ENCODE peak calls at places on chromosomes 13 and 19, in nine cellular contexts. One of them, this sample, is unnamed.
A peak's percentile ranks its signal among the peaks of the same experiment; 100 is the strongest.

GRCh38 chr13:112859817-112860190 is 109.2 kb upstream of the MCF2L start:
- DNase-seq in breast epithelium: no peak
- DNase-seq in endothelial cell of umbilical vein: peak; percentile 87
- DNase-seq in left ventricle myocardium inferior: no peak
- DNase-seq in GM13976: peak; percentile 59
- DNase-seq in left lung: no peak
- DNase-seq in cardiac muscle cell: no peak
- DNase-seq in fibroblast of lung: peak; percentile 69
- DNase-seq in fibroblast of mammary gland: peak; percentile 70
- DNase-seq in this sample: no peak

GRCh38 chr19:4467835-4468234 is 4.3 kb upstream of the HDGFL2 start:
- DNase-seq in breast epithelium: no peak
- DNase-seq in endothelial cell of umbilical vein: no peak
- DNase-seq in left ventricle myocardium inferior: no peak
- DNase-seq in GM13976: no peak
- DNase-seq in left lung: no peak
- DNase-seq in cardiac muscle cell: no peak
- DNase-seq in fibroblast of lung: no peak
- DNase-seq in fibroblast of mammary gland: no peak
- DNase-seq in this sample: no peak

GRCh38 chr19:2648528-2648937 is 54.0 kb downstream of the GNG7 start:
- DNase-seq in breast epithelium: peak; percentile 75
- DNase-seq in endothelial cell of umbilical vein: peak; percentile 72
- DNase-seq in left ventricle myocardium inferior: peak; percentile 69
- DNase-seq in GM13976: peak; percentile 86
- DNase-seq in left lung: peak; percentile 89
- DNase-seq in cardiac muscle cell: peak; percentile 76
- DNase-seq in fibroblast of lung: peak; percentile 82
- DNase-seq in fibroblast of mammary gland: peak; percentile 76
- DNase-seq in this sample: peak; percentile 66

GRCh38 chr19:58228584-58229254 is at the start of gene ZNF544:
- DNase-seq in breast epithelium: peak; percentile 41
- DNase-seq in endothelial cell of umbilical vein: peak; percentile 84
- DNase-seq in left ventricle myocardium inferior: peak; percentile 81
- DNase-seq in GM13976: peak; percentile 93
- DNase-seq in left lung: peak; percentile 94
- DNase-seq in cardiac muscle cell: peak; percentile 87
- DNase-seq in fibroblast of lung: peak; percentile 73
- DNase-seq in fibroblast of mammary gland: peak; percentile 67
- DNase-seq in this sample: peak; percentile 75

GRCh38 chr19:46386151-46386550 is 27.2 kb downstream of the CCDC8 start:
- DNase-seq in breast epithelium: no peak
- DNase-seq in endothelial cell of umbilical vein: no peak
- DNase-seq in left ventricle myocardium inferior: no peak
- DNase-seq in GM13976: no peak
- DNase-seq in left lung: peak; percentile 67
- DNase-seq in cardiac muscle cell: no peak
- DNase-seq in fibroblast of lung: no peak
- DNase-seq in fibroblast of mammary gland: no peak
- DNase-seq in this sample: no peak

GRCh38 chr19:32041681-32042292 is 303.6 kb upstream of the ZNF507 start:
- DNase-seq in breast epithelium: no peak
- DNase-seq in endothelial cell of umbilical vein: no peak
- DNase-seq in left ventricle myocardium inferior: peak; percentile 27
- DNase-seq in GM13976: no peak
- DNase-seq in left lung: no peak
- DNase-seq in cardiac muscle cell: peak; percentile 69
- DNase-seq in fibroblast of lung: peak; percentile 69
- DNase-seq in fibroblast of mammary gland: peak; percentile 31
- DNase-seq in this sample: no peak

GRCh38 chr19:13842294-13843103 is 34.4 kb upstream of the NANOS3 start:
- DNase-seq in breast epithelium: peak; percentile 90
- DNase-seq in endothelial cell of umbilical vein: peak; percentile 70
- DNase-seq in left ventricle myocardium inferior: peak; percentile 91
- DNase-seq in GM13976: peak; percentile 88
- DNase-seq in left lung: peak; percentile 94
- DNase-seq in cardiac muscle cell: peak; percentile 72
- DNase-seq in fibroblast of lung: peak; percentile 72
- DNase-seq in fibroblast of mammary gland: peak; percentile 57
- DNase-seq in this sample: peak; percentile 75

GRCh38 chr19:36140289-36141038 is 598 bp downstream of the CAPNS1 start:
- DNase-seq in breast epithelium: peak; percentile 44
- DNase-seq in endothelial cell of umbilical vein: peak; percentile 50
- DNase-seq in left ventricle myocardium inferior: peak; percentile 28
- DNase-seq in GM13976: peak; percentile 82
- DNase-seq in left lung: peak; percentile 69
- DNase-seq in cardiac muscle cell: peak; percentile 71
- DNase-seq in fibroblast of lung: peak; percentile 47
- DNase-seq in fibroblast of mammary gland: peak; percentile 32
- DNase-seq in this sample: no peak

GRCh38 chr19:8252922-8253589 is 43.9 kb downstream of the CERS4 start:
- DNase-seq in breast epithelium: peak; percentile 71
- DNase-seq in endothelial cell of umbilical vein: peak; percentile 69
- DNase-seq in left ventricle myocardium inferior: peak; percentile 85
- DNase-seq in GM13976: peak; percentile 92
- DNase-seq in left lung: peak; percentile 96
- DNase-seq in cardiac muscle cell: peak; percentile 88
- DNase-seq in fibroblast of lung: peak; percentile 75
- DNase-seq in fibroblast of mammary gland: peak; percentile 73
- DNase-seq in this sample: peak; percentile 56

GRCh38 chr13:75764251-75764650 is 128.1 kb downstream of the LMO7 start:
- DNase-seq in breast epithelium: no peak
- DNase-seq in endothelial cell of umbilical vein: no peak
- DNase-seq in left ventricle myocardium inferior: no peak
- DNase-seq in GM13976: no peak
- DNase-seq in left lung: no peak
- DNase-seq in cardiac muscle cell: no peak
- DNase-seq in fibroblast of lung: no peak
- DNase-seq in fibroblast of mammary gland: no peak
- DNase-seq in this sample: no peak

GRCh38 chr19:2695288-2695866 is 7.1 kb downstream of the GNG7 start:
- DNase-seq in breast epithelium: peak; percentile 80
- DNase-seq in endothelial cell of umbilical vein: peak; percentile 27
- DNase-seq in left ventricle myocardium inferior: peak; percentile 60
- DNase-seq in GM13976: no peak
- DNase-seq in left lung: no peak
- DNase-seq in cardiac muscle cell: peak; percentile 26
- DNase-seq in fibroblast of lung: no peak
- DNase-seq in fibroblast of mammary gland: no peak
- DNase-seq in this sample: no peak

GRCh38 chr19:10881403-10882107 is 10.2 kb downstream of the CARM1 start:
- DNase-seq in breast epithelium: no peak
- DNase-seq in endothelial cell of umbilical vein: no peak
- DNase-seq in left ventricle myocardium inferior: no peak
- DNase-seq in GM13976: no peak
- DNase-seq in left lung: no peak
- DNase-seq in cardiac muscle cell: peak; percentile 64
- DNase-seq in fibroblast of lung: no peak
- DNase-seq in fibroblast of mammary gland: no peak
- DNase-seq in this sample: no peak

GRCh38 chr13:68009546-68009945 is 779.4 kb upstream of the PCDH9 start:
- DNase-seq in breast epithelium: no peak
- DNase-seq in endothelial cell of umbilical vein: no peak
- DNase-seq in left ventricle myocardium inferior: no peak
- DNase-seq in GM13976: no peak
- DNase-seq in left lung: no peak
- DNase-seq in cardiac muscle cell: no peak
- DNase-seq in fibroblast of lung: no peak
- DNase-seq in fibroblast of mammary gland: no peak
- DNase-seq in this sample: no peak

GRCh38 chr19:49442793-49443365 is 1.6 kb upstream of the SLC17A7 start:
- DNase-seq in breast epithelium: peak; percentile 96
- DNase-seq in endothelial cell of umbilical vein: peak; percentile 83
- DNase-seq in left ventricle myocardium inferior: peak; percentile 96
- DNase-seq in GM13976: peak; percentile 84
- DNase-seq in left lung: peak; percentile 97
- DNase-seq in cardiac muscle cell: peak; percentile 97
- DNase-seq in fibroblast of lung: peak; percentile 68
- DNase-seq in fibroblast of mammary gland: peak; percentile 86
- DNase-seq in this sample: peak; percentile 80

GRCh38 chr19:49443366-49444099 is 2.2 kb upstream of the SLC17A7 start:
- DNase-seq in breast epithelium: peak; percentile 94
- DNase-seq in endothelial cell of umbilical vein: peak; percentile 92
- DNase-seq in left ventricle myocardium inferior: peak; percentile 95
- DNase-seq in GM13976: peak; percentile 92
- DNase-seq in left lung: peak; percentile 98
- DNase-seq in cardiac muscle cell: peak; percentile 97
- DNase-seq in fibroblast of lung: peak; percentile 94
- DNase-seq in fibroblast of mammary gland: peak; percentile 94
- DNase-seq in this sample: peak; percentile 87

GRCh38 chr19:49448432-49448786 is 3.2 kb downstream of the PIH1D1 start:
- DNase-seq in breast epithelium: no peak
- DNase-seq in endothelial cell of umbilical vein: no peak
- DNase-seq in left ventricle myocardium inferior: no peak
- DNase-seq in GM13976: no peak
- DNase-seq in left lung: no peak
- DNase-seq in cardiac muscle cell: no peak
- DNase-seq in fibroblast of lung: no peak
- DNase-seq in fibroblast of mammary gland: no peak
- DNase-seq in this sample: no peak

GRCh38 chr19:49447485-49448431 is 3.9 kb downstream of the PIH1D1 start:
- DNase-seq in breast epithelium: no peak
- DNase-seq in endothelial cell of umbilical vein: peak; percentile 17
- DNase-seq in left ventricle myocardium inferior: peak; percentile 45
- DNase-seq in GM13976: no peak
- DNase-seq in left lung: no peak
- DNase-seq in cardiac muscle cell: no peak
- DNase-seq in fibroblast of lung: no peak
- DNase-seq in fibroblast of mammary gland: peak; percentile 69
- DNase-seq in this sample: no peak

GRCh38 chr19:49445997-49446396 is 4.7 kb upstream of the SLC17A7 start:
- DNase-seq in breast epithelium: no peak
- DNase-seq in endothelial cell of umbilical vein: no peak
- DNase-seq in left ventricle myocardium inferior: no peak
- DNase-seq in GM13976: no peak
- DNase-seq in left lung: no peak
- DNase-seq in cardiac muscle cell: no peak
- DNase-seq in fibroblast of lung: no peak
- DNase-seq in fibroblast of mammary gland: no peak
- DNase-seq in this sample: no peak
- TF ChIP-seq CTCF in breast epithelium: no peak
- TF ChIP-seq CTCF in endothelial cell of umbilical vein: no peak
- TF ChIP-seq CTCF in left ventricle myocardium inferior: no peak
- TF ChIP-seq CTCF in GM13976: no peak
- TF ChIP-seq CTCF in left lung: no peak
- TF ChIP-seq CTCF in cardiac muscle cell: no peak
- TF ChIP-seq CTCF in fibroblast of lung: no peak
- TF ChIP-seq CTCF in fibroblast of mammary gland: no peak
- TF ChIP-seq CTCF in this sample: no peak

GRCh38 chr19:49691243-49692101 is 556 bp downstream of the CPT1C start:
- DNase-seq in breast epithelium: no peak
- DNase-seq in endothelial cell of umbilical vein: peak; percentile 76
- DNase-seq in left ventricle myocardium inferior: peak; percentile 68
- DNase-seq in GM13976: no peak
- DNase-seq in left lung: no peak
- DNase-seq in cardiac muscle cell: peak; percentile 85
- DNase-seq in fibroblast of lung: peak; percentile 73
- DNase-seq in fibroblast of mammary gland: peak; percentile 70
- DNase-seq in this sample: peak; percentile 49

GRCh38 chr19:49689133-49690072 is at the start of gene ADM5:
- DNase-seq in breast epithelium: peak; percentile 50
- DNase-seq in endothelial cell of umbilical vein: peak; percentile 54
- DNase-seq in left ventricle myocardium inferior: peak; percentile 50
- DNase-seq in GM13976: peak; percentile 73
- DNase-seq in left lung: no peak
- DNase-seq in cardiac muscle cell: peak; percentile 34
- DNase-seq in fibroblast of lung: no peak
- DNase-seq in fibroblast of mammary gland: no peak
- DNase-seq in this sample: no peak

GRCh38 chr19:49688531-49689132 is 762 bp upstream of the ADM5 start:
- DNase-seq in breast epithelium: no peak
- DNase-seq in endothelial cell of umbilical vein: peak; percentile 70
- DNase-seq in left ventricle myocardium inferior: no peak
- DNase-seq in GM13976: no peak
- DNase-seq in left lung: no peak
- DNase-seq in cardiac muscle cell: no peak
- DNase-seq in fibroblast of lung: no peak
- DNase-seq in fibroblast of mammary gland: no peak
- DNase-seq in this sample: no peak

GRCh38 chr19:49690656-49691242 is at the start of gene CPT1C:
- DNase-seq in breast epithelium: peak; percentile 74
- DNase-seq in endothelial cell of umbilical vein: peak; percentile 83
- DNase-seq in left ventricle myocardium inferior: peak; percentile 83
- DNase-seq in GM13976: peak; percentile 73
- DNase-seq in left lung: no peak
- DNase-seq in cardiac muscle cell: peak; percentile 84
- DNase-seq in fibroblast of lung: peak; percentile 73
- DNase-seq in fibroblast of mammary gland: peak; percentile 74
- DNase-seq in this sample: peak; percentile 77

GRCh38 chr19:49690073-49690655 is 752 bp upstream of the CPT1C start:
- DNase-seq in breast epithelium: no peak
- DNase-seq in endothelial cell of umbilical vein: no peak
- DNase-seq in left ventricle myocardium inferior: no peak
- DNase-seq in GM13976: no peak
- DNase-seq in left lung: no peak
- DNase-seq in cardiac muscle cell: no peak
- DNase-seq in fibroblast of lung: no peak
- DNase-seq in fibroblast of mammary gland: no peak
- DNase-seq in this sample: no peak
- TF ChIP-seq CTCF in breast epithelium: no peak
- TF ChIP-seq CTCF in endothelial cell of umbilical vein: no peak
- TF ChIP-seq CTCF in left ventricle myocardium inferior: peak; percentile 36
- TF ChIP-seq CTCF in GM13976: no peak
- TF ChIP-seq CTCF in left lung: no peak
- TF ChIP-seq CTCF in cardiac muscle cell: no peak
- TF ChIP-seq CTCF in fibroblast of lung: no peak
- TF ChIP-seq CTCF in fibroblast of mammary gland: no peak
- TF ChIP-seq CTCF in this sample: peak; percentile 46

GRCh38 chr19:38711726-38712153 is 32.5 kb downstream of the CAPN12 start:
- DNase-seq in breast epithelium: peak; percentile 75
- DNase-seq in endothelial cell of umbilical vein: no peak
- DNase-seq in left ventricle myocardium inferior: no peak
- DNase-seq in GM13976: no peak
- DNase-seq in left lung: no peak
- DNase-seq in cardiac muscle cell: no peak
- DNase-seq in fibroblast of lung: peak; percentile 95
- DNase-seq in fibroblast of mammary gland: peak; percentile 97
- DNase-seq in this sample: peak; percentile 92
- TF ChIP-seq CTCF in breast epithelium: no peak
- TF ChIP-seq CTCF in endothelial cell of umbilical vein: no peak
- TF ChIP-seq CTCF in left ventricle myocardium inferior: no peak
- TF ChIP-seq CTCF in GM13976: no peak
- TF ChIP-seq CTCF in left lung: no peak
- TF ChIP-seq CTCF in cardiac muscle cell: no peak
- TF ChIP-seq CTCF in fibroblast of lung: peak; percentile 24
- TF ChIP-seq CTCF in fibroblast of mammary gland: no peak
- TF ChIP-seq CTCF in this sample: peak; percentile 20

GRCh38 chr13:60990032-60990733 is 425.5 kb downstream of the PCDH20 start:
- DNase-seq in breast epithelium: no peak
- DNase-seq in endothelial cell of umbilical vein: no peak
- DNase-seq in left ventricle myocardium inferior: no peak
- DNase-seq in GM13976: no peak
- DNase-seq in left lung: no peak
- DNase-seq in cardiac muscle cell: no peak
- DNase-seq in fibroblast of lung: no peak
- DNase-seq in fibroblast of mammary gland: no peak
- DNase-seq in this sample: no peak
- TF ChIP-seq CTCF in breast epithelium: no peak
- TF ChIP-seq CTCF in endothelial cell of umbilical vein: no peak
- TF ChIP-seq CTCF in left ventricle myocardium inferior: no peak
- TF ChIP-seq CTCF in GM13976: no peak
- TF ChIP-seq CTCF in left lung: no peak
- TF ChIP-seq CTCF in cardiac muscle cell: no peak
- TF ChIP-seq CTCF in fibroblast of lung: no peak
- TF ChIP-seq CTCF in fibroblast of mammary gland: no peak
- TF ChIP-seq CTCF in this sample: no peak

GRCh38 chr13:110350509-110350908 is 43.4 kb downstream of the COL4A2 start:
- DNase-seq in breast epithelium: no peak
- DNase-seq in endothelial cell of umbilical vein: no peak
- DNase-seq in left ventricle myocardium inferior: no peak
- DNase-seq in GM13976: no peak
- DNase-seq in left lung: no peak
- DNase-seq in cardiac muscle cell: peak; percentile 82
- DNase-seq in fibroblast of lung: no peak
- DNase-seq in fibroblast of mammary gland: no peak
- DNase-seq in this sample: no peak
- TF ChIP-seq CTCF in breast epithelium: no peak
- TF ChIP-seq CTCF in endothelial cell of umbilical vein: no peak
- TF ChIP-seq CTCF in left ventricle myocardium inferior: no peak
- TF ChIP-seq CTCF in GM13976: no peak
- TF ChIP-seq CTCF in left lung: no peak
- TF ChIP-seq CTCF in cardiac muscle cell: no peak
- TF ChIP-seq CTCF in fibroblast of lung: no peak
- TF ChIP-seq CTCF in fibroblast of mammary gland: no peak
- TF ChIP-seq CTCF in this sample: no peak

This sample was measured in HFFc6.